ENCODE peak calls at places on chromosomes 5 and 9, in five cellular contexts. K, Z, Y, N and X are unnamed samples.

GRCh38 chr9:15306757-15307522 is at the start of gene TTC39B:
- DNase-seq in Y (peak), Z (peak), N (peak), K (peak), X (peak)

GRCh38 chr9:89530721-89531120 is 32.8 kb upstream of the SEMA4D start:
- DNase-seq in K (no peak), Y (no peak), N (no peak), Z (no peak), X (no peak)

GRCh38 chr5:142839711-142840441 is 69.7 kb downstream of the ARHGAP26 start:
- DNase-seq in Y (peak), Z (peak), N (no peak), K (no peak), X (no peak)

GRCh38 chr9:36748322-36748899 is 175.7 kb downstream of the MELK start:
- DNase-seq in N (no peak), K (peak), Z (peak), Y (peak), X (no peak)

GRCh38 chr5:39176740-39177628 is 42.4 kb downstream of the FYB1 start:
- DNase-seq in Y (no peak), K (no peak), Z (no peak), N (no peak), X (no peak)

GRCh38 chr5:80346055-80346454 is 26.3 kb downstream of the SPZ1 start:
- DNase-seq in K (peak), Y (no peak), Z (peak), N (no peak), X (no peak)

GRCh38 chr5:153625826-153626354 is 135.4 kb downstream of the GRIA1 start:
- DNase-seq in Y (no peak), Z (no peak), N (no peak), K (no peak), X (no peak)

GRCh38 chr9:88322906-88323566 is 65.2 kb upstream of the SPIN1 start:
- DNase-seq in Y (peak), K (no peak), N (peak), Z (no peak), X (no peak)

GRCh38 chr9:92680166-92681119 is 10.5 kb upstream of the IPPK start:
- DNase-seq in Z (no peak), N (no peak), K (no peak), Y (peak), X (no peak)

GRCh38 chr9:132412089-132412488 is 2.1 kb downstream of the CFAP77 start:
- DNase-seq in N (no peak), Z (peak), Y (no peak), K (no peak), X (no peak)

GRCh38 chr5:121121786-121122185 is 657.7 kb downstream of the PRR16 start:
- DNase-seq in Z (no peak), N (no peak), K (no peak), Y (no peak), X (no peak)

GRCh38 chr9:14271078-14271673 is 42.8 kb downstream of the NFIB start:
- DNase-seq in Y (peak), Z (peak), K (no peak), N (no peak), X (peak)

GRCh38 chr5:55114061-55114460 is 11.6 kb downstream of the GZMA start:
- DNase-seq in K (no peak), Y (no peak), Z (no peak), N (no peak), X (no peak)

GRCh38 chr5:127518319-127518621 is 830 bp downstream of the PRRC1 start:
- DNase-seq in N (no peak), Y (peak), K (no peak), Z (peak), X (no peak)

GRCh38 chr5:140075371-140075770 is 32.3 kb upstream of the NRG2 start:
- DNase-seq in K (no peak), Z (peak), Y (peak), N (no peak), X (no peak)

GRCh38 chr5:35332551-35332950 is 102.3 kb upstream of the PRLR start:
- DNase-seq in K (no peak), Z (no peak), Y (no peak), N (no peak), X (no peak)

GRCh38 chr5:16809816-16810502 is 126.1 kb downstream of the MYO10 start:
- DNase-seq in N (no peak), Y (peak), K (no peak), Z (no peak), X (peak)

GRCh38 chr5:142221091-142221860 is 103.5 kb downstream of the SPRY4 start:
- DNase-seq in Z (peak), K (no peak), Y (peak), N (no peak), X (no peak)

GRCh38 chr9:72828281-72828731 is 124.5 kb downstream of the ALDH1A1 start:
- DNase-seq in K (peak), N (no peak), Z (peak), Y (no peak), X (no peak)

GRCh38 chr5:72283358-72283757 is 36.7 kb downstream of the MRPS27 start:
- DNase-seq in N (no peak), Z (no peak), K (no peak), Y (no peak), X (no peak)

GRCh38 chr5:147642666-147643065 is 132.8 kb upstream of the DPYSL3 start:
- DNase-seq in K (no peak), N (no peak), Z (peak), Y (no peak), X (no peak)

GRCh38 chr5:122367445-122367844 is 55.4 kb downstream of the SNCAIP start:
- DNase-seq in Y (no peak), Z (no peak), N (no peak), K (no peak), X (no peak)

GRCh38 chr5:53080271-53080670 is 29.3 kb downstream of the MOCS2 start:
- DNase-seq in Y (no peak), K (no peak), Z (no peak), N (no peak), X (no peak)

GRCh38 chr9:107285292-107285691 is 2.2 kb downstream of the RAD23B start:
- DNase-seq in K (no peak), Z (no peak), Y (no peak), N (no peak), X (no peak)

GRCh38 chr5:157912621-157913325 is 53.8 kb upstream of the CLINT1 start:
- DNase-seq in Y (no peak), K (no peak), Z (peak), N (no peak), X (no peak)

GRCh38 chr5:5487961-5488360 is 65.5 kb downstream of the ICE1 start:
- DNase-seq in K (no peak), Z (no peak), N (no peak), Y (no peak), X (no peak)

GRCh38 chr5:98529321-98529720 is 244.1 kb upstream of the RGMB start:
- DNase-seq in N (no peak), Y (no peak), K (no peak), Z (no peak), X (no peak)

GRCh38 chr5:149014634-149015033 is 48.2 kb downstream of the SH3TC2 start:
- DNase-seq in N (no peak), Y (no peak), Z (no peak), K (no peak), X (no peak)

GRCh38 chr5:65721050-65721774 is 697 bp downstream of the SGTB start:
- DNase-seq in Z (peak), Y (peak), N (peak), K (peak), X (peak)

GRCh38 chr9:21558627-21559401 is 76.7 kb upstream of the IFNE start:
- DNase-seq in N (peak), K (no peak), Y (peak), Z (no peak), X (no peak)

GRCh38 chr5:14216902-14217301 is 73.8 kb downstream of the TRIO start:
- DNase-seq in Y (no peak), Z (no peak), N (peak), K (no peak), X (no peak)

GRCh38 chr9:33295571-33295970 is 5.3 kb downstream of the NFX1 start:
- DNase-seq in Z (no peak), Y (no peak), N (no peak), K (no peak), X (no peak)

GRCh38 chr9:90867101-90867500 is 65.5 kb downstream of the SYK start:
- DNase-seq in N (no peak), K (no peak), Y (no peak), Z (no peak), X (no peak)

GRCh38 chr9:8012986-8013385 is 213.4 kb upstream of the DMAC1 start:
- DNase-seq in Y (no peak), Z (no peak), K (no peak), N (no peak), X (no peak)

GRCh38 chr5:43193952-43194321 is 1.9 kb downstream of the NIM1K start:
- DNase-seq in Z (no peak), K (no peak), N (no peak), Y (no peak), X (no peak)

GRCh38 chr9:71121275-71122168 is at the start of gene TRPM3:
- DNase-seq in Z (no peak), N (peak), K (no peak), Y (no peak), X (no peak)

DNA sequence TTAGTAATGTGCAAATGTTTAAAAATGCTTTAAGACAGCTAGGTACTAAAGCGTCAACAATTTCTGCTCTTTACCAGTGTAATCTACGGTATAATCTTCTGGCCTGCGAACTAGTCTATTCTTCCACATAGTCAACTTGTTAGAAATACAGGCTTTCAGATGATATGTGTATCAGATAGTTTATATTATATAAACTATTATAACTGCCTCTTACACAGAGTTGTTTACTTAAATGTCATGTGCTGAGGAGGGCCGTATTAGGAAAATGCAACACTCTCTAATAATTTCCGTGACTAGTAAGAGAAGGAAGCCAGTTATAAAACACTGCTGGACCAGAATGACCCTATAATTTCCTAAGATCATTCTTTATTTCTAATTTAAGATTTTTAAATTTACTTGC is 63.6 kb downstream of the WDR41 start:
- DNase-seq in Z (no peak), N (no peak), K (no peak), Y (peak), X (no peak)
- H3K27ac ChIP-seq in Z (no peak), N (no peak), K (no peak), Y (no peak), X (no peak)

GRCh38 chr5:150649108-150649827 is 8.8 kb downstream of the SYNPO start:
- DNase-seq in N (no peak), Y (no peak), Z (no peak), K (no peak), X (no peak)
- H3K4me3 ChIP-seq in N (no peak), Y (no peak), Z (no peak), K (no peak), X (no peak)

DNA sequence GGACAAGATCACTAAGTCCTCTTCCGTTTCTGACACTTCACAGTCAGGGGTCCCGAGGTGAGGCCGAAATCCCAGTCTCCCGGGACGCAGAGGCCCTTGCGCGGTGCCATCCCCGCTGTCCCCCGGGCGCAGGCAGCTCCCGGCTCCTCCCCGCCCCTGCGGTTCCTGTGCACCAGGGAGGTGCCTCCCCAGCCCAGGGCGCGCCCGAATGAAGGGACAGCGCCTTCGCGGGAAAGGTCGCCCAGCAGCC is 421 bp downstream of the SLC25A51 start:
- DNase-seq in N (no peak), Y (no peak), Z (no peak), K (peak), X (no peak)
- H3K27ac ChIP-seq in N (peak), Y (peak), Z (peak), K (peak), X (peak)

GRCh38 chr9:38486056-38486455 is 61.8 kb upstream of the IGFBPL1 start:
- DNase-seq in N (no peak), Y (no peak), K (no peak), Z (no peak), X (no peak)

GRCh38 chr9:38478211-38478610 is 54.0 kb upstream of the IGFBPL1 start:
- DNase-seq in Y (no peak), K (no peak), Z (no peak), N (no peak), X (no peak)

GRCh38 chr9:38486837-38487236 is 62.6 kb upstream of the IGFBPL1 start:
- DNase-seq in K (no peak), Z (no peak), Y (no peak), N (no peak), X (no peak)

GRCh38 chr9:38484076-38484637 is 59.9 kb upstream of the IGFBPL1 start:
- DNase-seq in Z (no peak), N (no peak), Y (no peak), K (no peak), X (no peak)

DNA sequence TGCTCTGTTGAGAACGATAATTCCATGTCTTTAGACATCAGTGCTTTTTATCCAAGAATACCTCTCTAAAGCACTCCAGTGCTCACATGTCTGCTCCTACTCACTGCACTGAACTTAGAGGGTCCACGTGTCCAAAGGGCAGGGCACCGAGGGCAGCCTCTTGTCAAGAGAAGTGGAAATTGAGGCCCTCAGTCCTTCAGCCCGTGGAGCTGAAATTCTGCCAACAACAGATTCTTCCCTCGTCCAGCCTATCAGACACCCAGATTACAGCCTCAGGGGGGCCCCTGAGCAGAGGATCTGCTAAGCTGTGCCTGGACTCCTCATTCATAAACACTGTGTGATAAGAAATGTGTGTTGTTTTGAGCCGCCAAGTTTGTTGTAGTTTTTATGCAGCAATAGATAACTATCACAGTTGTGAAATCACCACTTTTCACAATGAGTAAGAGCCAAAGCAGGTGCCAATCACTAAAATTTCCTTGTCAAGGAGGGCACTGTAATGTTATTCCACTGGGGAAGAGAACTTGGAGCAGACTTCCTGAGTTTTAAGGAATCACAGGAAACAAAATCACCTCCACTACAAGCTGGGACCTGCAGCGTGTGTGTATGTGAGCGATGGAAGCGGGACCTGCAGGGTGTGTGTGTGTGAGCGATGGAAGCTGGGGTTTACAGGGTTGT is 58.8 kb upstream of the IGFBPL1 start:
- DNase-seq in Z (peak), K (no peak), Y (no peak), N (no peak), X (no peak)
- H3K4me3 ChIP-seq in Z (no peak), K (no peak), Y (no peak), N (no peak), X (no peak)

GRCh38 chr5:78758169-78758839 is 109.7 kb upstream of the LHFPL2 start:
- DNase-seq in N (no peak), Z (no peak), K (no peak), Y (peak), X (peak)

GRCh38 chr5:78755822-78756429 is 107.4 kb upstream of the LHFPL2 start:
- DNase-seq in Y (peak), K (no peak), Z (peak), N (no peak), X (no peak)

GRCh38 chr5:78754655-78755054 is 106.1 kb upstream of the LHFPL2 start:
- DNase-seq in K (no peak), Y (no peak), Z (no peak), N (no peak), X (no peak)

GRCh38 chr5:78757269-78758053 is 108.9 kb upstream of the LHFPL2 start:
- DNase-seq in K (no peak), N (no peak), Z (peak), Y (peak), X (peak)

DNA sequence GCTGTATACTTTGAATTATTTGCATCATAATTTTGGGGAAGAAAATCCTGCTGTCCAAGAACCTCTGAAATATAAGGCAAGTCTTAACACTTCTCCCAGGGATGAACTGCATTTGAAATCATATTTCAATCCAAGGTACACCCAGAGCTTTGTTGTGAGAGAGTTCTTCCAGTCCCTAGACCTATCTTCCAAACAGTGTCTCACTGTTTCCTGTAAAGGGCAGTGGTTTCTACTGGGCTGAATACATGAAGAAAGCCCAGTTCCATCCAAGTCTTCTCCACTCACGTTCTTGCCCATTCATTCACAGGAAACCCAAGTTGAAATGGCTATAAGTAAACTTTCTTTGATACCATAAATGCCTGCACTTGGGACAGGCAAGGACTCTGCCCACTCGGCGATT is 108.3 kb upstream of the LHFPL2 start:
- DNase-seq in K (no peak), Z (no peak), Y (no peak), N (no peak), X (no peak)
- H3K27ac ChIP-seq in K (peak), Z (peak), Y (no peak), N (no peak), X (no peak)

GRCh38 chr5:18740301-18740700 is 1106.0 kb downstream of the TAF11L14 start:
- DNase-seq in Y (no peak), K (no peak), Z (no peak), N (no peak), X (no peak)
- H3K4me3 ChIP-seq in Y (no peak), K (no peak), Z (no peak), N (no peak), X (no peak)

GRCh38 chr5:11252523-11252922 is 491.5 kb upstream of the DAP start:
- DNase-seq in K (no peak), Y (no peak), N (no peak), Z (no peak), X (no peak)
- H3K27ac ChIP-seq in K (no peak), Y (no peak), N (no peak), Z (no peak), X (no peak)

DNA sequence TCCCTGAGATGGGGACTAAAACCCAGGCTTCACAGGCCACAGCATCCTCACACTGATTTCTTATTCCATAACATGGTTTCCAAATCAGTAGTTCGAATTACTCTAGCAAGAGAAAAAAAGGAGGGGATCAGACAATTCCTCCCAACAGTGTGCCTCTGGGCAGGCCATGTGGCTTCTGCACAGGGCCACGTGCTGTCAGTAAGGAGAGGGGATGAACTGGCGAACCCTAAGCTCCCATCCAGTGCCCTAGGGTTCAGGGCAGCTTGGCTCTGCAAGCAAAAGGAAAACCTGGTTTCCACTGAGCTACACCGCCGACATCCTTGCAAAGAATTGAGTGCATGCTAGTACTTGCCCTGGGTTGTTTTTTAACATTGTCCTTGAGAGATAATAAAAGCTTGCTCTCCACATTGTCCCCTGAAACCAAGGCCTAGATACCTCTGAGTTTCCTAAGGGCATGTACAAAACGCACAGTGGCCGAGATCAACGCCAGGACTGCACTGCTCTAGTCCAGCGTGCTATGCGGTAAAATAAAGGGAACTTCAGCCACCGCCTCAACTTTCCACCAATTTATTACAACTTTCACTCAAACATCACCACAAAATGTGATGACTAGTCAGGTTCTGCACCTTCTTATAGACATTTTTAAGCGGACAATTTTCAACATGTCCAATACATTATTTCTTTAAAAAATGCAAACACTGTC is 4.5 kb downstream of the CAMSAP1 start:
- DNase-seq in Y (no peak), N (peak), Z (no peak), K (no peak), X (no peak)
- H3K4me3 ChIP-seq in Y (no peak), N (no peak), Z (no peak), K (no peak), X (no peak)